ENCODE peak calls at places on chromosomes 11 and 22, in seven cellular contexts. Y is NCI-H1092; D is stomach; J is RWPE1; U is transverse colon; E is stimulated activated CD8-positive, alpha-beta memory T cell treated with anti-CD3 and anti-CD28 coated beads, Interleukin-2, amount 100 ng/mL, for 48 hours; R is uterus. W is an unnamed sample.

GRCh38 chr22:45574069-45574703 is 71.5 kb downstream of the FBLN1 start:
- DNase-seq in Y (no peak), D (no peak), J (no peak), U (no peak), E (no peak), R (no peak), W (no peak)

GRCh38 chr22:29784451-29785361 is 17.5 kb downstream of the UQCR10 start:
- DNase-seq in Y (no peak), D (peak; percentile 44), J (no peak), U (no peak), E (no peak), R (peak; percentile 41), W (peak; percentile 68)

GRCh38 chr11:13278620-13279486 is 1.3 kb downstream of the BMAL1 start:
- DNase-seq in Y (peak; percentile 14), D (no peak), J (no peak), U (peak; percentile 26), E (no peak), R (no peak), W (peak; percentile 29)

GRCh38 chr11:76736266-76736665 is 46.9 kb upstream of the TSKU start:
- DNase-seq in Y (no peak), D (no peak), J (no peak), U (no peak), E (no peak), R (no peak), W (no peak)

GRCh38 chr11:76700177-76701100 is 29.9 kb upstream of the LRRC32 start:
- DNase-seq in Y (no peak), D (no peak), J (peak; percentile 51), U (no peak), E (no peak), R (peak; percentile 65), W (no peak)

GRCh38 chr11:60127311-60127811 is 38.9 kb downstream of the MS4A2 start:
- DNase-seq in Y (no peak), D (no peak), J (peak; percentile 22), U (no peak), E (no peak), R (no peak), W (no peak)

GRCh38 chr11:60763692-60764369 is 7.2 kb downstream of the MS4A15 start:
- DNase-seq in Y (peak; percentile 48), D (no peak), J (no peak), U (no peak), E (no peak), R (no peak), W (no peak)

GRCh38 chr11:103633037-103633788 is 403.2 kb upstream of the DDI1 start:
- DNase-seq in Y (no peak), D (no peak), J (no peak), U (no peak), E (no peak), R (no peak), W (no peak)

GRCh38 chr11:72773291-72773690 is 20.6 kb downstream of the STARD10 start:
- DNase-seq in Y (no peak), D (no peak), J (peak; percentile 79), U (no peak), E (no peak), R (peak; percentile 70), W (peak; percentile 70)

GRCh38 chr22:33600595-33600994 is 319.7 kb downstream of the LARGE1 start:
- DNase-seq in Y (no peak), D (no peak), J (no peak), U (no peak), E (no peak), R (no peak), W (no peak)

GRCh38 chr11:93870616-93871015 is 20.2 kb upstream of the VSTM5 start:
- DNase-seq in Y (no peak), D (no peak), J (no peak), U (no peak), E (no peak), R (no peak), W (no peak)

GRCh38 chr11:96465537-96465936 is 75.7 kb downstream of the JRKL start:
- DNase-seq in Y (no peak), D (no peak), J (no peak), U (no peak), E (no peak), R (no peak), W (no peak)

GRCh38 chr22:35523167-35523928 is 17.3 kb upstream of the RASD2 start:
- DNase-seq in Y (peak; percentile 58), D (no peak), J (no peak), U (no peak), E (no peak), R (no peak), W (no peak)

GRCh38 chr22:47327241-47327640 is 564.8 kb downstream of the TBC1D22A start:
- DNase-seq in Y (no peak), D (no peak), J (no peak), U (no peak), E (no peak), R (no peak), W (no peak)

GRCh38 chr11:443542-444199 is 1.9 kb upstream of the ANO9 start:
- DNase-seq in Y (no peak), D (no peak), J (no peak), U (no peak), E (no peak), R (no peak), W (no peak)

GRCh38 chr11:107591098-107591445 is at the start of gene ELMOD1:
- DNase-seq in Y (no peak), D (no peak), J (peak; percentile 59), U (peak; percentile 19), E (no peak), R (peak; percentile 39), W (peak; percentile 24)

GRCh38 chr11:125881291-125881690 is 6.2 kb upstream of the HYLS1 start:
- DNase-seq in Y (no peak), D (no peak), J (peak; percentile 16), U (no peak), E (no peak), R (no peak), W (no peak)

GRCh38 chr11:3109434-3109833 is 52.2 kb upstream of the CARS1 start:
- DNase-seq in Y (no peak), D (no peak), J (no peak), U (no peak), E (no peak), R (no peak), W (no peak)

GRCh38 chr11:65588199-65589054 is 7.2 kb downstream of the KCNK7 start:
- DNase-seq in Y (no peak), D (peak; percentile 80), J (no peak), U (peak; percentile 83), E (peak; percentile 71), R (no peak), W (peak; percentile 78)

GRCh38 chr22:44097263-44098020 is 73.3 kb downstream of the PARVB start:
- DNase-seq in Y (no peak), D (no peak), J (no peak), U (no peak), E (no peak), R (no peak), W (no peak)

GRCh38 chr11:120773501-120774031 is 250.3 kb upstream of the TBCEL start:
- DNase-seq in Y (no peak), D (no peak), J (no peak), U (no peak), E (no peak), R (no peak), W (no peak)

GRCh38 chr11:86629070-86629706 is 43.2 kb downstream of the ME3 start:
- DNase-seq in Y (no peak), D (no peak), J (no peak), U (no peak), E (no peak), R (no peak), W (peak; percentile 69)

GRCh38 chr11:34426766-34427170 is 12.0 kb upstream of the CAT start:
- DNase-seq in Y (no peak), D (no peak), J (no peak), U (no peak), E (no peak), R (peak; percentile 17), W (no peak)

GRCh38 chr11:6438979-6439571 is 1.7 kb downstream of the HPX start:
- DNase-seq in Y (peak; percentile 32), D (peak; percentile 68), J (peak; percentile 36), U (peak; percentile 62), E (no peak), R (no peak), W (peak; percentile 73)

GRCh38 chr22:17117400-17117799 is 3.8 kb downstream of the TMEM121B start:
- DNase-seq in Y (no peak), D (no peak), J (no peak), U (no peak), E (no peak), R (no peak), W (no peak)

GRCh38 chr22:39502789-39503464 is 837 bp downstream of the MIEF1 start:
- DNase-seq in Y (no peak), D (no peak), J (no peak), U (no peak), E (no peak), R (no peak), W (no peak)

GRCh38 chr11:70383664-70384395 is 14.5 kb upstream of the CTTN start:
- DNase-seq in Y (no peak), D (no peak), J (no peak), U (no peak), E (no peak), R (no peak), W (no peak)